ENCODE peak calls at places on chromosomes 6 and 20, in nine cellular contexts. One of them, this sample, is unnamed.

GRCh38 chr20:39638671-39639070 is 676.5 kb downstream of the DHX35 start:
- DNase-seq in Right ventricle myocardium superior: no peak
- DNase-seq in T-helper 17 cell: no peak
- DNase-seq in NCI-H1105 treated with DMSO at 0.1 percent for 48 hours: no peak
- DNase-seq in activated naive CD4-positive, alpha-beta T cell: no peak
- DNase-seq in NCI-H345: no peak
- DNase-seq in activated CD4-positive, alpha-beta T cell treated with anti-CD3 and anti-CD28 coated beads, Interleukin-2, amount 10 ng/mL, durations not matched to agents 7 days and 5 days: no peak
- DNase-seq in fibroblast of villous mesenchyme: no peak
- DNase-seq in NCI-H226: no peak
- DNase-seq in this sample: no peak

GRCh38 chr20:51565741-51566140 is 23.2 kb upstream of the NFATC2 start:
- DNase-seq in NCI-H226: no peak
- DNase-seq in activated CD4-positive, alpha-beta T cell treated with anti-CD3 and anti-CD28 coated beads, Interleukin-2, amount 10 ng/mL, durations not matched to agents 7 days and 5 days: no peak
- DNase-seq in activated naive CD4-positive, alpha-beta T cell: no peak
- DNase-seq in Right ventricle myocardium superior: no peak
- DNase-seq in NCI-H1105 treated with DMSO at 0.1 percent for 48 hours: no peak
- DNase-seq in NCI-H345: no peak
- DNase-seq in T-helper 17 cell: no peak
- DNase-seq in fibroblast of villous mesenchyme: no peak
- DNase-seq in this sample: no peak

GRCh38 chr20:645318-646106 is 7.5 kb downstream of the SRXN1 start:
- DNase-seq in NCI-H345: peak
- DNase-seq in NCI-H1105 treated with DMSO at 0.1 percent for 48 hours: peak
- DNase-seq in fibroblast of villous mesenchyme: peak
- DNase-seq in activated naive CD4-positive, alpha-beta T cell: peak
- DNase-seq in Right ventricle myocardium superior: peak
- DNase-seq in T-helper 17 cell: peak
- DNase-seq in NCI-H226: no peak
- DNase-seq in activated CD4-positive, alpha-beta T cell treated with anti-CD3 and anti-CD28 coated beads, Interleukin-2, amount 10 ng/mL, durations not matched to agents 7 days and 5 days: peak
- DNase-seq in this sample: no peak

GRCh38 chr6:83824388-83824801 is 28.8 kb upstream of the RIPPLY2 start:
- DNase-seq in T-helper 17 cell: no peak
- DNase-seq in Right ventricle myocardium superior: no peak
- DNase-seq in activated naive CD4-positive, alpha-beta T cell: no peak
- DNase-seq in activated CD4-positive, alpha-beta T cell treated with anti-CD3 and anti-CD28 coated beads, Interleukin-2, amount 10 ng/mL, durations not matched to agents 7 days and 5 days: no peak
- DNase-seq in NCI-H226: peak
- DNase-seq in NCI-H1105 treated with DMSO at 0.1 percent for 48 hours: no peak
- DNase-seq in fibroblast of villous mesenchyme: peak
- DNase-seq in NCI-H345: no peak
- DNase-seq in this sample: no peak

GRCh38 chr20:49171928-49172327 is 16.2 kb downstream of the STAU1 start:
- DNase-seq in activated naive CD4-positive, alpha-beta T cell: no peak
- DNase-seq in NCI-H345: no peak
- DNase-seq in Right ventricle myocardium superior: no peak
- DNase-seq in NCI-H1105 treated with DMSO at 0.1 percent for 48 hours: no peak
- DNase-seq in NCI-H226: no peak
- DNase-seq in fibroblast of villous mesenchyme: no peak
- DNase-seq in activated CD4-positive, alpha-beta T cell treated with anti-CD3 and anti-CD28 coated beads, Interleukin-2, amount 10 ng/mL, durations not matched to agents 7 days and 5 days: no peak
- DNase-seq in T-helper 17 cell: no peak
- DNase-seq in this sample: no peak

GRCh38 chr20:16243470-16243869 is 329.8 kb downstream of the KIF16B start:
- DNase-seq in NCI-H1105 treated with DMSO at 0.1 percent for 48 hours: no peak
- DNase-seq in T-helper 17 cell: no peak
- DNase-seq in NCI-H226: no peak
- DNase-seq in activated naive CD4-positive, alpha-beta T cell: no peak
- DNase-seq in fibroblast of villous mesenchyme: no peak
- DNase-seq in activated CD4-positive, alpha-beta T cell treated with anti-CD3 and anti-CD28 coated beads, Interleukin-2, amount 10 ng/mL, durations not matched to agents 7 days and 5 days: no peak
- DNase-seq in Right ventricle myocardium superior: no peak
- DNase-seq in NCI-H345: no peak
- DNase-seq in this sample: no peak

GRCh38 chr6:166375013-166375412 is 7.7 kb downstream of the MPC1 start:
- DNase-seq in activated CD4-positive, alpha-beta T cell treated with anti-CD3 and anti-CD28 coated beads, Interleukin-2, amount 10 ng/mL, durations not matched to agents 7 days and 5 days: no peak
- DNase-seq in Right ventricle myocardium superior: no peak
- DNase-seq in activated naive CD4-positive, alpha-beta T cell: no peak
- DNase-seq in NCI-H1105 treated with DMSO at 0.1 percent for 48 hours: no peak
- DNase-seq in T-helper 17 cell: no peak
- DNase-seq in NCI-H345: no peak
- DNase-seq in fibroblast of villous mesenchyme: no peak
- DNase-seq in NCI-H226: no peak
- DNase-seq in this sample: no peak

GRCh38 chr6:147507162-147508072 is 1.1 kb upstream of the SAMD5 start:
- DNase-seq in fibroblast of villous mesenchyme: peak
- DNase-seq in NCI-H226: no peak
- DNase-seq in NCI-H345: peak
- DNase-seq in NCI-H1105 treated with DMSO at 0.1 percent for 48 hours: peak
- DNase-seq in Right ventricle myocardium superior: no peak
- DNase-seq in T-helper 17 cell: no peak
- DNase-seq in activated naive CD4-positive, alpha-beta T cell: no peak
- DNase-seq in activated CD4-positive, alpha-beta T cell treated with anti-CD3 and anti-CD28 coated beads, Interleukin-2, amount 10 ng/mL, durations not matched to agents 7 days and 5 days: no peak
- DNase-seq in this sample: no peak

GRCh38 chr20:32609993-32610896 is 25.1 kb upstream of the NOL4L start:
- DNase-seq in fibroblast of villous mesenchyme: no peak
- DNase-seq in NCI-H1105 treated with DMSO at 0.1 percent for 48 hours: peak
- DNase-seq in NCI-H226: no peak
- DNase-seq in Right ventricle myocardium superior: no peak
- DNase-seq in NCI-H345: peak
- DNase-seq in T-helper 17 cell: no peak
- DNase-seq in activated CD4-positive, alpha-beta T cell treated with anti-CD3 and anti-CD28 coated beads, Interleukin-2, amount 10 ng/mL, durations not matched to agents 7 days and 5 days: no peak
- DNase-seq in activated naive CD4-positive, alpha-beta T cell: no peak
- DNase-seq in this sample: no peak

GRCh38 chr6:6058054-6058444 is 51.3 kb upstream of the NRN1 start:
- DNase-seq in NCI-H345: no peak
- DNase-seq in activated naive CD4-positive, alpha-beta T cell: no peak
- DNase-seq in fibroblast of villous mesenchyme: no peak
- DNase-seq in NCI-H1105 treated with DMSO at 0.1 percent for 48 hours: no peak
- DNase-seq in T-helper 17 cell: no peak
- DNase-seq in activated CD4-positive, alpha-beta T cell treated with anti-CD3 and anti-CD28 coated beads, Interleukin-2, amount 10 ng/mL, durations not matched to agents 7 days and 5 days: no peak
- DNase-seq in NCI-H226: no peak
- DNase-seq in Right ventricle myocardium superior: no peak
- DNase-seq in this sample: no peak

GRCh38 chr6:129502261-129502660 is 207.7 kb downstream of the ARHGAP18 start:
- DNase-seq in T-helper 17 cell: no peak
- DNase-seq in Right ventricle myocardium superior: no peak
- DNase-seq in fibroblast of villous mesenchyme: no peak
- DNase-seq in NCI-H345: no peak
- DNase-seq in activated naive CD4-positive, alpha-beta T cell: no peak
- DNase-seq in NCI-H1105 treated with DMSO at 0.1 percent for 48 hours: no peak
- DNase-seq in NCI-H226: no peak
- DNase-seq in activated CD4-positive, alpha-beta T cell treated with anti-CD3 and anti-CD28 coated beads, Interleukin-2, amount 10 ng/mL, durations not matched to agents 7 days and 5 days: no peak
- DNase-seq in this sample: no peak

GRCh38 chr6:64280569-64280968 is 645.0 kb downstream of the PHF3 start:
- DNase-seq in activated CD4-positive, alpha-beta T cell treated with anti-CD3 and anti-CD28 coated beads, Interleukin-2, amount 10 ng/mL, durations not matched to agents 7 days and 5 days: no peak
- DNase-seq in T-helper 17 cell: no peak
- DNase-seq in Right ventricle myocardium superior: peak
- DNase-seq in activated naive CD4-positive, alpha-beta T cell: no peak
- DNase-seq in fibroblast of villous mesenchyme: peak
- DNase-seq in NCI-H226: no peak
- DNase-seq in NCI-H345: peak
- DNase-seq in NCI-H1105 treated with DMSO at 0.1 percent for 48 hours: peak
- DNase-seq in this sample: no peak

GRCh38 chr20:41082306-41082705 is 53.7 kb downstream of the TOP1 start:
- DNase-seq in NCI-H345: no peak
- DNase-seq in T-helper 17 cell: no peak
- DNase-seq in activated naive CD4-positive, alpha-beta T cell: no peak
- DNase-seq in fibroblast of villous mesenchyme: no peak
- DNase-seq in NCI-H1105 treated with DMSO at 0.1 percent for 48 hours: no peak
- DNase-seq in NCI-H226: no peak
- DNase-seq in Right ventricle myocardium superior: no peak
- DNase-seq in activated CD4-positive, alpha-beta T cell treated with anti-CD3 and anti-CD28 coated beads, Interleukin-2, amount 10 ng/mL, durations not matched to agents 7 days and 5 days: no peak
- DNase-seq in this sample: no peak

GRCh38 chr20:47792021-47792618 is 6.8 kb upstream of the SULF2 start:
- DNase-seq in T-helper 17 cell: no peak
- DNase-seq in activated naive CD4-positive, alpha-beta T cell: no peak
- DNase-seq in NCI-H1105 treated with DMSO at 0.1 percent for 48 hours: peak
- DNase-seq in activated CD4-positive, alpha-beta T cell treated with anti-CD3 and anti-CD28 coated beads, Interleukin-2, amount 10 ng/mL, durations not matched to agents 7 days and 5 days: no peak
- DNase-seq in Right ventricle myocardium superior: peak
- DNase-seq in NCI-H345: peak
- DNase-seq in fibroblast of villous mesenchyme: peak
- DNase-seq in NCI-H226: peak
- DNase-seq in this sample: no peak

GRCh38 chr6:36204068-36204753 is 7.7 kb downstream of the BRPF3 start:
- DNase-seq in NCI-H226: no peak
- DNase-seq in activated naive CD4-positive, alpha-beta T cell: no peak
- DNase-seq in T-helper 17 cell: peak
- DNase-seq in NCI-H1105 treated with DMSO at 0.1 percent for 48 hours: no peak
- DNase-seq in fibroblast of villous mesenchyme: no peak
- DNase-seq in Right ventricle myocardium superior: no peak
- DNase-seq in NCI-H345: no peak
- DNase-seq in activated CD4-positive, alpha-beta T cell treated with anti-CD3 and anti-CD28 coated beads, Interleukin-2, amount 10 ng/mL, durations not matched to agents 7 days and 5 days: peak
- DNase-seq in this sample: no peak

GRCh38 chr20:12255571-12255970 is 337.9 kb downstream of the BTBD3 start:
- DNase-seq in T-helper 17 cell: no peak
- DNase-seq in activated CD4-positive, alpha-beta T cell treated with anti-CD3 and anti-CD28 coated beads, Interleukin-2, amount 10 ng/mL, durations not matched to agents 7 days and 5 days: no peak
- DNase-seq in NCI-H1105 treated with DMSO at 0.1 percent for 48 hours: no peak
- DNase-seq in Right ventricle myocardium superior: no peak
- DNase-seq in NCI-H345: no peak
- DNase-seq in activated naive CD4-positive, alpha-beta T cell: no peak
- DNase-seq in NCI-H226: no peak
- DNase-seq in fibroblast of villous mesenchyme: no peak
- DNase-seq in this sample: no peak

GRCh38 chr6:14721103-14721758 is 524.6 kb upstream of the JARID2 start:
- DNase-seq in Right ventricle myocardium superior: no peak
- DNase-seq in fibroblast of villous mesenchyme: peak
- DNase-seq in activated CD4-positive, alpha-beta T cell treated with anti-CD3 and anti-CD28 coated beads, Interleukin-2, amount 10 ng/mL, durations not matched to agents 7 days and 5 days: no peak
- DNase-seq in activated naive CD4-positive, alpha-beta T cell: no peak
- DNase-seq in T-helper 17 cell: no peak
- DNase-seq in NCI-H226: peak
- DNase-seq in NCI-H1105 treated with DMSO at 0.1 percent for 48 hours: no peak
- DNase-seq in NCI-H345: no peak
- DNase-seq in this sample: no peak

GRCh38 chr6:37524025-37524647 is 24.4 kb upstream of the CCDC167 start:
- DNase-seq in T-helper 17 cell: no peak
- DNase-seq in fibroblast of villous mesenchyme: no peak
- DNase-seq in NCI-H1105 treated with DMSO at 0.1 percent for 48 hours: no peak
- DNase-seq in Right ventricle myocardium superior: no peak
- DNase-seq in NCI-H226: no peak
- DNase-seq in NCI-H345: no peak
- DNase-seq in activated CD4-positive, alpha-beta T cell treated with anti-CD3 and anti-CD28 coated beads, Interleukin-2, amount 10 ng/mL, durations not matched to agents 7 days and 5 days: no peak
- DNase-seq in activated naive CD4-positive, alpha-beta T cell: no peak
- DNase-seq in this sample: no peak

GRCh38 chr6:35370124-35370741 is 27.9 kb downstream of the PPARD start:
- DNase-seq in fibroblast of villous mesenchyme: peak
- DNase-seq in activated CD4-positive, alpha-beta T cell treated with anti-CD3 and anti-CD28 coated beads, Interleukin-2, amount 10 ng/mL, durations not matched to agents 7 days and 5 days: peak
- DNase-seq in NCI-H1105 treated with DMSO at 0.1 percent for 48 hours: no peak
- DNase-seq in NCI-H345: no peak
- DNase-seq in Right ventricle myocardium superior: peak
- DNase-seq in T-helper 17 cell: no peak
- DNase-seq in activated naive CD4-positive, alpha-beta T cell: no peak
- DNase-seq in NCI-H226: peak
- DNase-seq in this sample: no peak

GRCh38 chr6:168133186-168133585 is 54.2 kb upstream of the FRMD1 start:
- DNase-seq in fibroblast of villous mesenchyme: peak
- DNase-seq in NCI-H226: peak
- DNase-seq in NCI-H1105 treated with DMSO at 0.1 percent for 48 hours: no peak
- DNase-seq in activated naive CD4-positive, alpha-beta T cell: no peak
- DNase-seq in activated CD4-positive, alpha-beta T cell treated with anti-CD3 and anti-CD28 coated beads, Interleukin-2, amount 10 ng/mL, durations not matched to agents 7 days and 5 days: no peak
- DNase-seq in T-helper 17 cell: no peak
- DNase-seq in NCI-H345: no peak
- DNase-seq in Right ventricle myocardium superior: peak
- DNase-seq in this sample: no peak

GRCh38 chr20:31547017-31547675 is 32.9 kb downstream of the HM13 start:
- DNase-seq in activated naive CD4-positive, alpha-beta T cell: peak
- DNase-seq in NCI-H345: peak
- DNase-seq in fibroblast of villous mesenchyme: peak
- DNase-seq in Right ventricle myocardium superior: peak
- DNase-seq in T-helper 17 cell: peak
- DNase-seq in activated CD4-positive, alpha-beta T cell treated with anti-CD3 and anti-CD28 coated beads, Interleukin-2, amount 10 ng/mL, durations not matched to agents 7 days and 5 days: peak
- DNase-seq in NCI-H1105 treated with DMSO at 0.1 percent for 48 hours: peak
- DNase-seq in NCI-H226: peak
- DNase-seq in this sample: peak

GRCh38 chr6:106749611-106750010 is 120.2 kb downstream of the QRSL1 start:
- DNase-seq in NCI-H1105 treated with DMSO at 0.1 percent for 48 hours: no peak
- DNase-seq in activated naive CD4-positive, alpha-beta T cell: no peak
- DNase-seq in activated CD4-positive, alpha-beta T cell treated with anti-CD3 and anti-CD28 coated beads, Interleukin-2, amount 10 ng/mL, durations not matched to agents 7 days and 5 days: no peak
- DNase-seq in Right ventricle myocardium superior: no peak
- DNase-seq in T-helper 17 cell: no peak
- DNase-seq in NCI-H345: peak
- DNase-seq in fibroblast of villous mesenchyme: no peak
- DNase-seq in NCI-H226: peak
- DNase-seq in this sample: no peak

GRCh38 chr20:34951652-34952051 is 4.0 kb downstream of the GSS start:
- DNase-seq in NCI-H1105 treated with DMSO at 0.1 percent for 48 hours: no peak
- DNase-seq in NCI-H226: no peak
- DNase-seq in fibroblast of villous mesenchyme: no peak
- DNase-seq in Right ventricle myocardium superior: peak
- DNase-seq in activated CD4-positive, alpha-beta T cell treated with anti-CD3 and anti-CD28 coated beads, Interleukin-2, amount 10 ng/mL, durations not matched to agents 7 days and 5 days: no peak
- DNase-seq in NCI-H345: no peak
- DNase-seq in T-helper 17 cell: no peak
- DNase-seq in activated naive CD4-positive, alpha-beta T cell: no peak
- DNase-seq in this sample: no peak

GRCh38 chr6:106370639-106371038 is 10.1 kb downstream of the CRYBG1 start:
- DNase-seq in NCI-H1105 treated with DMSO at 0.1 percent for 48 hours: no peak
- DNase-seq in Right ventricle myocardium superior: no peak
- DNase-seq in NCI-H226: no peak
- DNase-seq in activated CD4-positive, alpha-beta T cell treated with anti-CD3 and anti-CD28 coated beads, Interleukin-2, amount 10 ng/mL, durations not matched to agents 7 days and 5 days: no peak
- DNase-seq in fibroblast of villous mesenchyme: no peak
- DNase-seq in activated naive CD4-positive, alpha-beta T cell: no peak
- DNase-seq in NCI-H345: no peak
- DNase-seq in T-helper 17 cell: no peak
- DNase-seq in this sample: no peak

GRCh38 chr20:18019068-18019467 is 38.6 kb downstream of the OVOL2 start:
- DNase-seq in Right ventricle myocardium superior: no peak
- DNase-seq in NCI-H226: no peak
- DNase-seq in activated CD4-positive, alpha-beta T cell treated with anti-CD3 and anti-CD28 coated beads, Interleukin-2, amount 10 ng/mL, durations not matched to agents 7 days and 5 days: peak
- DNase-seq in fibroblast of villous mesenchyme: peak
- DNase-seq in activated naive CD4-positive, alpha-beta T cell: no peak
- DNase-seq in NCI-H1105 treated with DMSO at 0.1 percent for 48 hours: no peak
- DNase-seq in T-helper 17 cell: no peak
- DNase-seq in NCI-H345: no peak
- DNase-seq in this sample: no peak

GRCh38 chr6:134317471-134318131 is at the start of gene SGK1:
- DNase-seq in activated CD4-positive, alpha-beta T cell treated with anti-CD3 and anti-CD28 coated beads, Interleukin-2, amount 10 ng/mL, durations not matched to agents 7 days and 5 days: peak
- DNase-seq in fibroblast of villous mesenchyme: peak
- DNase-seq in NCI-H1105 treated with DMSO at 0.1 percent for 48 hours: peak
- DNase-seq in Right ventricle myocardium superior: peak
- DNase-seq in NCI-H226: peak
- DNase-seq in T-helper 17 cell: no peak
- DNase-seq in activated naive CD4-positive, alpha-beta T cell: no peak
- DNase-seq in NCI-H345: peak
- DNase-seq in this sample: no peak

GRCh38 chr6:45816674-45817297 is 198.9 kb downstream of the CLIC5 start:
- DNase-seq in NCI-H345: no peak
- DNase-seq in NCI-H1105 treated with DMSO at 0.1 percent for 48 hours: no peak
- DNase-seq in Right ventricle myocardium superior: no peak
- DNase-seq in activated CD4-positive, alpha-beta T cell treated with anti-CD3 and anti-CD28 coated beads, Interleukin-2, amount 10 ng/mL, durations not matched to agents 7 days and 5 days: no peak
- DNase-seq in activated naive CD4-positive, alpha-beta T cell: no peak
- DNase-seq in T-helper 17 cell: no peak
- DNase-seq in fibroblast of villous mesenchyme: peak
- DNase-seq in NCI-H226: no peak
- DNase-seq in this sample: no peak

This sample was measured in omental fat pad.